ENCODE peak calls at places on chromosomes 7 and 10, in eight cellular contexts. F is brain microvascular endothelial cell, O is astrocyte of the cerebellum, M is fibroblast of pulmonary artery, A is kidney, I is PC-9, L is colonic mucosa, R is coronary artery. Y is an unnamed sample.

GRCh38 chr10:59820471-59820870 is 67.2 kb upstream of the MRLN start:
- DNase-seq in M (no peak), L (no peak), I (no peak), A (no peak), F (no peak), O (no peak), R (no peak), Y (no peak)

GRCh38 chr7:55185321-55185802 is 166.5 kb downstream of the EGFR start:
- DNase-seq in R (no peak), A (no peak), L (no peak), O (no peak), I (peak), F (no peak), M (no peak), Y (peak)

GRCh38 chr7:44145419-44145968 is 4.4 kb upstream of the MYL7 start:
- DNase-seq in I (no peak), A (peak), M (no peak), F (no peak), L (no peak), O (no peak), R (no peak), Y (peak)

GRCh38 chr7:75937958-75938786 is 23.2 kb downstream of the POR start:
- DNase-seq in F (peak), R (peak), I (no peak), O (peak), M (peak), A (peak), L (peak), Y (peak)

GRCh38 chr7:28687631-28688030 is 270.5 kb downstream of the TRIL start:
- DNase-seq in I (no peak), M (no peak), O (no peak), A (no peak), R (no peak), F (no peak), L (no peak), Y (no peak)

GRCh38 chr10:77478248-77478963 is 159.2 kb downstream of the KCNMA1 start:
- DNase-seq in L (no peak), F (peak), O (peak), M (peak), I (no peak), R (no peak), A (no peak), Y (peak)

GRCh38 chr10:13816195-13816926 is 229.6 kb downstream of the PRPF18 start:
- DNase-seq in F (peak), R (no peak), M (peak), L (peak), O (peak), A (peak), I (no peak), Y (no peak)

GRCh38 chr10:102540023-102540422 is 36.3 kb downstream of the SUFU start:
- DNase-seq in I (no peak), R (no peak), F (peak), O (peak), M (peak), L (no peak), A (no peak), Y (peak)

GRCh38 chr10:25113231-25114035 is 61.4 kb upstream of the GPR158 start:
- DNase-seq in I (peak), F (peak), M (peak), R (no peak), O (peak), L (peak), A (peak), Y (peak)

GRCh38 chr7:5494683-5495561 is 71.3 kb upstream of the TNRC18 start:
- DNase-seq in L (peak), O (peak), A (peak), F (peak), I (peak), M (peak), R (no peak), Y (peak)
- H3K4me3 ChIP-seq in L (peak), O (no peak), A (peak), F (no peak), I (peak), M (no peak), R (peak), Y (no peak)

GRCh38 chr7:40828686-40829085 is 693.9 kb downstream of the SUGCT start:
- DNase-seq in R (no peak), F (peak), I (no peak), M (no peak), O (no peak), A (no peak), L (no peak), Y (no peak)

GRCh38 chr7:40829201-40829600 is 694.4 kb downstream of the SUGCT start:
- DNase-seq in F (no peak), A (no peak), R (no peak), M (no peak), L (no peak), I (no peak), O (no peak), Y (no peak)

GRCh38 chr7:40836218-40836617 is 701.4 kb downstream of the SUGCT start:
- DNase-seq in R (no peak), F (no peak), M (peak), O (no peak), L (no peak), I (no peak), A (no peak), Y (peak)

GRCh38 chr7:40833541-40834234 is 698.9 kb downstream of the SUGCT start:
- DNase-seq in O (no peak), L (no peak), I (no peak), M (peak), R (no peak), A (no peak), F (peak), Y (peak)
- TF ChIP-seq CTCF in O (peak), L (no peak), I (peak), M (peak), R (no peak), A (no peak), F (peak), Y (peak)

DNA sequence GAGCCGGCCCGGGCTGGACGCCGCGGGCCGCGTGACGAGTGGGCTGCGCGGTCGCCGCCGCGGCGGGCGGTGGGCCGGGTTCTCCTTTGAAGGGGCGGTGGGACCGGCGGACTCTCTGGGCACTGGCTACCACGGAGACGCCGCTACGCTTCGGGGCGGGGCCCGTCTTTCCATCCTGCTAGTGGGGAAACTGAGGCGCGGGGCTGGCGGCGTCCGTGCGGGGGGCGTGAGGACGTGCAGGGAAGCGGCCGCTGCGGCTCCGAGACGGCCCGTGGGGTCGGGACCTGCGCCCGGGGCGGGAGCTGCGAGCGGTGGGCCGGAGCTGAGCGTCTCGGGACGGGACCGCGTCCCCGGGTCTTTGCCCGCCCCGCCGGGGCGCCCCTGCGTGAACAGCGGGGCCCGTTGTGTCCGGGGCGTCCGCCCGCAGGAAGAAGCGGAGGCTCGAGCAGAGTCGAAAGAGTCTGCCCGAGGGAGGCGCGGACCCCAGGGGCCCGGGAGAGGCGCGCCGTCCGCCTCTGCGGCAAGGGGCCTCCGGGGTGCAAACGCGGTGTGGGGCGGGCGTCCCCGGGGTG is 548 bp upstream of the BNIP3 start:
- DNase-seq in A (no peak), R (no peak), O (no peak), F (no peak), M (no peak), L (peak), I (no peak), Y (no peak)
- H3K4me3 ChIP-seq in A (peak), R (peak), O (peak), F (peak), M (peak), L (peak), I (peak), Y (peak)

DNA sequence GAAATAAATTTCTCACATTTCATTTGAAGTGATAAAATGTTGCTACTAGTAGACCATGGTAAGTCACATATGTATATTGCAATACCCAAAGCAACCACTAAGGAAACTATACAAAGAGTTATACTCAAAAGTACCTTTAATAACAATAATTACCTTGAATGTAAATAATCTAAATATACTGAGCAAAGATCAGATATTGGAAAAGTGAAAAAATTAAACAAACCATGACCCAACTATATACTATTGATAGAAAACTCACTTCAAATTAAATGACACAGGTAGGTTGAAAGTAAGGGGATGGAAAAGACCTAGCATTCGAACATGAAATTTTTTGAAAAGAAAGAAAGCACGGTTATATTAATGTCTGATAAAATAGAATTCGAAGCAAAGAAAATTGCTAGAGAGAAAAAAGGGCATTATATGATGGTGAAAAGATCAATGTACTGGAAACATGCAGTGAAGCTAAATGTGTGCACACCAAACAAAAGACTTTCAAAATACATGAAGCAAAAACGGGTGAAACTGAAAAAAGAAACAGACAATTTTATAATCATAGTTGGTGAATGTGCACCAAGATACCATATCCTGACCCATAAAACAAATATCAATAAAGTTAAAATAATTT is 29.1 kb downstream of the TFPI2 start:
- DNase-seq in A (no peak), F (no peak), R (no peak), M (no peak), L (no peak), I (no peak), O (no peak), Y (no peak)
- TF ChIP-seq CTCF in A (no peak), F (no peak), R (no peak), M (peak), L (peak), I (peak), O (no peak), Y (peak)

GRCh38 chr7:150568714-150569113 is 1.5 kb downstream of the GIMAP4 start:
- DNase-seq in F (no peak), I (no peak), M (no peak), A (no peak), L (no peak), O (no peak), R (no peak), Y (no peak)

GRCh38 chr7:150570712-150571465 is 3.7 kb downstream of the GIMAP4 start:
- DNase-seq in F (no peak), M (no peak), A (no peak), L (no peak), I (no peak), O (no peak), R (no peak), Y (no peak)

GRCh38 chr7:150567168-150567567 is at the start of gene GIMAP4:
- DNase-seq in R (no peak), M (no peak), I (no peak), A (no peak), L (no peak), F (no peak), O (no peak), Y (no peak)

GRCh38 chr7:150567846-150568245 is 656 bp downstream of the GIMAP4 start:
- DNase-seq in L (no peak), A (no peak), O (no peak), R (no peak), I (no peak), M (no peak), F (no peak), Y (no peak)

GRCh38 chr7:150569245-150569644 is 2.1 kb downstream of the GIMAP4 start:
- DNase-seq in L (no peak), A (no peak), O (no peak), I (no peak), R (no peak), M (no peak), F (no peak), Y (no peak)
- H3K4me3 ChIP-seq in L (peak), A (peak), O (no peak), I (no peak), R (peak), M (no peak), F (no peak), Y (no peak)

GRCh38 chr7:127107601-127108007 is 145.1 kb downstream of the GRM8 start:
- DNase-seq in R (no peak), I (peak), L (peak), M (peak), O (peak), A (no peak), F (peak), Y (peak)
- TF ChIP-seq CTCF in R (no peak), I (peak), L (peak), M (peak), O (peak), A (peak), F (peak), Y (peak)

DNA sequence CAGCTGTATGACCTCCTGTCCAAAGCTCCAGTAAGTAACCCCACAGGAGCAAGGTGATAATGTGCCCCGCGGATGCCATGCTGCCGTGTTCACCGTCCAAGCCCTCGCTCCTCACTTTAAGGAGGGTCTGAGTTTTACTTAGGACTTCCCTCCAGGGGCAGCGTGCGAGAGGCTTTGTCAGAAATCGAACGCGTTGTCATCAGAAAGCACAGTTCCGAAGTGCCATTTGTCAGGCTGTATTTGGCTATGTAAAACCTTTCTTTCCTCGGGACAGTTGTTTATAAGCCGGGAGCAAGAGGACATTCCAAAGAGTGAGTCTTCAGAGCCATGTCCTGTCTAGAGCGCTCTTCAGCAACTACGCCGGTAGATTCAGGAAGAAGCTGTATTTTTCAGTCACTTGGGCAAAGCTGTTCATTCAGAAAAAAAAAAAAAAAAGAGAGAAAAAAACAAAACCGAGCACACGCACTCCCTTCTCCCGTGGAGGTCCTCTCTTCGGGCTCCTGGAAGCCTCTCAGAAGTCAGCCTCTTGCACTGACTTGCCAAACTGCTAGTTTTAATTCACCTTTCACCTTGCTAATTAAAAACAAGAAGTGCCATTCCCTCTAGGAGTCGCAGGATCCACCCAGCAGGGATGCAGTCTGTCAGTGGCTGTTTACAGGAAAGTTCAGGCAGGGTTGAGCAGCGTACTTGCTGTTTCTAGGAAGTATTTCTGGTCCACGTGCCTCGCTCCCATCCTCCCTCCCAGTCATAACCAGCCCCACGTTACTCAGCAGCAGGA is at the start of gene SEMA3E:
- DNase-seq in I (peak), A (peak), F (peak), M (peak), R (no peak), O (peak), L (peak), Y (peak)
- H3K4me3 ChIP-seq in I (peak), A (peak), F (peak), M (peak), R (peak), O (peak), L (peak), Y (peak)

GRCh38 chr7:50336909-50337703 is 32.6 kb downstream of the IKZF1 start:
- DNase-seq in I (no peak), L (no peak), M (no peak), A (no peak), R (no peak), O (no peak), F (no peak), Y (no peak)

GRCh38 chr7:50335795-50336754 is 31.6 kb downstream of the IKZF1 start:
- DNase-seq in I (no peak), A (peak), M (no peak), R (no peak), F (no peak), O (no peak), L (no peak), Y (no peak)

GRCh38 chr7:50341709-50342108 is 37.2 kb downstream of the IKZF1 start:
- DNase-seq in O (no peak), I (no peak), F (no peak), L (no peak), A (no peak), M (no peak), R (no peak), Y (no peak)

GRCh38 chr7:50342616-50343114 is 38.1 kb downstream of the IKZF1 start:
- DNase-seq in F (no peak), L (no peak), A (no peak), R (no peak), O (no peak), M (peak), I (no peak), Y (no peak)

GRCh38 chr7:50339990-50340500 is 35.5 kb downstream of the IKZF1 start:
- DNase-seq in R (no peak), O (no peak), M (no peak), A (no peak), I (no peak), F (no peak), L (no peak), Y (no peak)
- TF ChIP-seq CTCF in R (no peak), O (no peak), M (no peak), A (no peak), I (no peak), F (no peak), L (no peak), Y (no peak)

Y was measured in epithelial cell of esophagus.